ENCODE peak calls at places on chromosomes 2 and 18, in eight cellular contexts. One of them, this sample, is unnamed.

GRCh38 chr18:53541924-53542323 is 682.5 kb downstream of the MBD2 start:
- DNase-seq in upper lobe of right lung: no peak
- DNase-seq in WERI-Rb-1: no peak
- DNase-seq in GM12865: no peak
- DNase-seq in choroid plexus epithelial cell: no peak
- DNase-seq in CD8-positive, alpha-beta T cell: no peak
- DNase-seq in brain microvascular endothelial cell: no peak
- DNase-seq in astrocyte: no peak
- DNase-seq in this sample: no peak

GRCh38 chr2:161090401-161090800 is 69.8 kb upstream of the TANK start:
- DNase-seq in astrocyte: no peak
- DNase-seq in CD8-positive, alpha-beta T cell: no peak
- DNase-seq in upper lobe of right lung: no peak
- DNase-seq in brain microvascular endothelial cell: peak; percentile 28
- DNase-seq in WERI-Rb-1: no peak
- DNase-seq in choroid plexus epithelial cell: peak; percentile 64
- DNase-seq in GM12865: peak; percentile 86
- DNase-seq in this sample: no peak

GRCh38 chr2:173982182-173982714 is 17.1 kb upstream of the SP3 start:
- DNase-seq in CD8-positive, alpha-beta T cell: no peak
- DNase-seq in brain microvascular endothelial cell: no peak
- DNase-seq in GM12865: no peak
- DNase-seq in WERI-Rb-1: no peak
- DNase-seq in astrocyte: no peak
- DNase-seq in choroid plexus epithelial cell: no peak
- DNase-seq in upper lobe of right lung: no peak
- DNase-seq in this sample: no peak

GRCh38 chr18:36526611-36527010 is 229.1 kb downstream of the FHOD3 start:
- DNase-seq in GM12865: no peak
- DNase-seq in WERI-Rb-1: no peak
- DNase-seq in choroid plexus epithelial cell: no peak
- DNase-seq in astrocyte: no peak
- DNase-seq in upper lobe of right lung: no peak
- DNase-seq in brain microvascular endothelial cell: no peak
- DNase-seq in CD8-positive, alpha-beta T cell: no peak
- DNase-seq in this sample: no peak

GRCh38 chr18:8288447-8289213 is 320.6 kb upstream of the RAB12 start:
- DNase-seq in brain microvascular endothelial cell: no peak
- DNase-seq in GM12865: no peak
- DNase-seq in WERI-Rb-1: no peak
- DNase-seq in choroid plexus epithelial cell: no peak
- DNase-seq in upper lobe of right lung: no peak
- DNase-seq in astrocyte: no peak
- DNase-seq in CD8-positive, alpha-beta T cell: no peak
- DNase-seq in this sample: no peak

GRCh38 chr18:62509779-62510178 is 13.0 kb upstream of the ZCCHC2 start:
- DNase-seq in upper lobe of right lung: no peak
- DNase-seq in astrocyte: no peak
- DNase-seq in choroid plexus epithelial cell: no peak
- DNase-seq in CD8-positive, alpha-beta T cell: no peak
- DNase-seq in GM12865: no peak
- DNase-seq in WERI-Rb-1: no peak
- DNase-seq in brain microvascular endothelial cell: no peak
- DNase-seq in this sample: no peak

GRCh38 chr18:76943542-76944339 is 121.4 kb downstream of the ZNF236 start:
- DNase-seq in upper lobe of right lung: peak; percentile 86
- DNase-seq in GM12865: no peak
- DNase-seq in CD8-positive, alpha-beta T cell: no peak
- DNase-seq in choroid plexus epithelial cell: peak; percentile 91
- DNase-seq in WERI-Rb-1: no peak
- DNase-seq in brain microvascular endothelial cell: no peak
- DNase-seq in astrocyte: no peak
- DNase-seq in this sample: no peak

GRCh38 chr2:20067992-20068727 is 16.7 kb upstream of the LAPTM4A start:
- DNase-seq in upper lobe of right lung: no peak
- DNase-seq in astrocyte: peak; percentile 96
- DNase-seq in GM12865: no peak
- DNase-seq in CD8-positive, alpha-beta T cell: no peak
- DNase-seq in WERI-Rb-1: no peak
- DNase-seq in choroid plexus epithelial cell: peak; percentile 95
- DNase-seq in brain microvascular endothelial cell: peak; percentile 72
- DNase-seq in this sample: peak; percentile 93

GRCh38 chr2:149169653-149170052 is 131.2 kb downstream of the LYPD6B start:
- DNase-seq in GM12865: no peak
- DNase-seq in CD8-positive, alpha-beta T cell: no peak
- DNase-seq in astrocyte: no peak
- DNase-seq in upper lobe of right lung: no peak
- DNase-seq in WERI-Rb-1: no peak
- DNase-seq in brain microvascular endothelial cell: no peak
- DNase-seq in choroid plexus epithelial cell: no peak
- DNase-seq in this sample: peak; percentile 30

GRCh38 chr2:69686855-69687254 is 43.3 kb upstream of the AAK1 start:
- DNase-seq in astrocyte: no peak
- DNase-seq in upper lobe of right lung: no peak
- DNase-seq in choroid plexus epithelial cell: no peak
- DNase-seq in WERI-Rb-1: no peak
- DNase-seq in brain microvascular endothelial cell: no peak
- DNase-seq in GM12865: no peak
- DNase-seq in CD8-positive, alpha-beta T cell: no peak
- DNase-seq in this sample: no peak

GRCh38 chr2:188897096-188897495 is 77.1 kb upstream of the COL3A1 start:
- DNase-seq in CD8-positive, alpha-beta T cell: no peak
- DNase-seq in brain microvascular endothelial cell: no peak
- DNase-seq in upper lobe of right lung: no peak
- DNase-seq in choroid plexus epithelial cell: peak; percentile 88
- DNase-seq in astrocyte: peak; percentile 65
- DNase-seq in GM12865: no peak
- DNase-seq in WERI-Rb-1: no peak
- DNase-seq in this sample: peak; percentile 11

DNA sequence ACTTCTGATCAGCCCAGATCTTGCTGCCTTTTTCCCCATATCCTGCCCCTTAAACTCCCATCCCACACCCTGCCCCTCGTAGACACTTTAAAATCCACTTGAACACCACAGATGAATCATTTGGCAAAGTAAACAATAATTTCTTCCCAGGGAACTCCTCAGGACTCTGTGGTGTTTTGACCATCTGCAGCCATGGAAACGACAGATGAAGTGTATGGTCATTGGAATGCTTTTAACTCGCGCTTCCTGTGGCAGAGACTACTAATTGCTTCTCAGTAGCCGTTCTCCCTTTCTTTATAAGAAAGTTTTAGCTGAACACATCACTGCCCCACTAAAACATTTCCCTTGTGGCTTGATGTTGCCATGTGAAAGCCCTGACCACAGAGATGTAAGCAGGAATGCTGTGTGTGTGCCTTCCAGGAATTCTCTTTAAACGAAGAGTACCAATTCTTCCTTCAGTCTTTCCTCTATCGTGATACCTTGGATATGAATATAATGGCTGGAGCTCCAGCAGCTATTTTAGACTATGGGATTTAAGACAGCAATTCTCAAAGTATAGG is 92.7 kb upstream of the PARD3B start:
- DNase-seq in choroid plexus epithelial cell: peak; percentile 96
- DNase-seq in astrocyte: peak; percentile 99
- DNase-seq in GM12865: no peak
- DNase-seq in upper lobe of right lung: no peak
- DNase-seq in CD8-positive, alpha-beta T cell: no peak
- DNase-seq in WERI-Rb-1: no peak
- DNase-seq in brain microvascular endothelial cell: peak; percentile 99
- DNase-seq in this sample: peak; percentile 100
- TF ChIP-seq CTCF in choroid plexus epithelial cell: peak; percentile 7
- TF ChIP-seq CTCF in astrocyte: no peak
- TF ChIP-seq CTCF in GM12865: no peak
- TF ChIP-seq CTCF in upper lobe of right lung: no peak
- TF ChIP-seq CTCF in CD8-positive, alpha-beta T cell: no peak
- TF ChIP-seq CTCF in WERI-Rb-1: no peak
- TF ChIP-seq CTCF in brain microvascular endothelial cell: no peak
- TF ChIP-seq CTCF in this sample: peak; percentile 24

GRCh38 chr2:176368349-176368748 is 99.1 kb downstream of the MTX2 start:
- DNase-seq in choroid plexus epithelial cell: no peak
- DNase-seq in brain microvascular endothelial cell: no peak
- DNase-seq in GM12865: no peak
- DNase-seq in CD8-positive, alpha-beta T cell: no peak
- DNase-seq in astrocyte: no peak
- DNase-seq in WERI-Rb-1: no peak
- DNase-seq in upper lobe of right lung: no peak
- DNase-seq in this sample: no peak

GRCh38 chr2:176364578-176364977 is 95.3 kb downstream of the MTX2 start:
- DNase-seq in WERI-Rb-1: no peak
- DNase-seq in brain microvascular endothelial cell: no peak
- DNase-seq in choroid plexus epithelial cell: no peak
- DNase-seq in CD8-positive, alpha-beta T cell: no peak
- DNase-seq in GM12865: no peak
- DNase-seq in upper lobe of right lung: no peak
- DNase-seq in astrocyte: no peak
- DNase-seq in this sample: no peak

DNA sequence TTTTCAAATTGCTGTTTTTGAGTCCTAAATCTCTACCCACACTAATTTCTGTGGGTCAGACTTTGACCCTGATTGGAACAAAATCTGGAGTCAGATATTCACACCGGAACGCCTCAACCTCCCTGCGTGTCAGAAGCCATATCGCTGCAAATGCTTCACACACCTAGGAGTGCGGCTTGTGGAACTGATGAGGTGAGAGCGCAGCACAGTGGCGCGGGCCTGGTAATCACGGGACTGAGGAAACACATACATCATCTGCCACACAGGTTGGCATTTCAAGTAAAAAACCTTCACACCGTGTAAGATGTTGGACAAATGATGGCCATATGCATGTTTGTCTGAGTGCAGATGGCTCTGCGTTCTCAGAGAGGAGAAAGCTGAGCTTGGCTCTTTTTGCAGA is 101.2 kb downstream of the MTX2 start:
- DNase-seq in astrocyte: no peak
- DNase-seq in brain microvascular endothelial cell: no peak
- DNase-seq in upper lobe of right lung: no peak
- DNase-seq in GM12865: no peak
- DNase-seq in CD8-positive, alpha-beta T cell: no peak
- DNase-seq in WERI-Rb-1: no peak
- DNase-seq in choroid plexus epithelial cell: no peak
- DNase-seq in this sample: no peak
- TF ChIP-seq CTCF in astrocyte: no peak
- TF ChIP-seq CTCF in brain microvascular endothelial cell: no peak
- TF ChIP-seq CTCF in upper lobe of right lung: no peak
- TF ChIP-seq CTCF in GM12865: no peak
- TF ChIP-seq CTCF in CD8-positive, alpha-beta T cell: no peak
- TF ChIP-seq CTCF in WERI-Rb-1: no peak
- TF ChIP-seq CTCF in choroid plexus epithelial cell: no peak
- TF ChIP-seq CTCF in this sample: no peak

GRCh38 chr2:219533930-219534661 is 9.5 kb downstream of the CHPF start:
- DNase-seq in GM12865: no peak
- DNase-seq in brain microvascular endothelial cell: no peak
- DNase-seq in WERI-Rb-1: no peak
- DNase-seq in astrocyte: no peak
- DNase-seq in upper lobe of right lung: no peak
- DNase-seq in choroid plexus epithelial cell: no peak
- DNase-seq in CD8-positive, alpha-beta T cell: no peak
- DNase-seq in this sample: no peak

GRCh38 chr2:219530048-219530963 is 13.3 kb downstream of the CHPF start:
- DNase-seq in astrocyte: peak; percentile 54
- DNase-seq in GM12865: peak; percentile 86
- DNase-seq in WERI-Rb-1: peak; percentile 91
- DNase-seq in upper lobe of right lung: peak; percentile 92
- DNase-seq in brain microvascular endothelial cell: peak; percentile 48
- DNase-seq in choroid plexus epithelial cell: peak; percentile 88
- DNase-seq in CD8-positive, alpha-beta T cell: peak; percentile 80
- DNase-seq in this sample: peak; percentile 75

GRCh38 chr2:219527472-219527871 is 13.2 kb downstream of the ASIC4 start:
- DNase-seq in brain microvascular endothelial cell: no peak
- DNase-seq in WERI-Rb-1: no peak
- DNase-seq in upper lobe of right lung: no peak
- DNase-seq in GM12865: no peak
- DNase-seq in choroid plexus epithelial cell: no peak
- DNase-seq in CD8-positive, alpha-beta T cell: no peak
- DNase-seq in astrocyte: no peak
- DNase-seq in this sample: no peak

GRCh38 chr2:219532378-219532649 is 11.3 kb downstream of the CHPF start:
- DNase-seq in CD8-positive, alpha-beta T cell: no peak
- DNase-seq in GM12865: no peak
- DNase-seq in WERI-Rb-1: no peak
- DNase-seq in choroid plexus epithelial cell: no peak
- DNase-seq in astrocyte: no peak
- DNase-seq in brain microvascular endothelial cell: no peak
- DNase-seq in upper lobe of right lung: no peak
- DNase-seq in this sample: no peak

DNA sequence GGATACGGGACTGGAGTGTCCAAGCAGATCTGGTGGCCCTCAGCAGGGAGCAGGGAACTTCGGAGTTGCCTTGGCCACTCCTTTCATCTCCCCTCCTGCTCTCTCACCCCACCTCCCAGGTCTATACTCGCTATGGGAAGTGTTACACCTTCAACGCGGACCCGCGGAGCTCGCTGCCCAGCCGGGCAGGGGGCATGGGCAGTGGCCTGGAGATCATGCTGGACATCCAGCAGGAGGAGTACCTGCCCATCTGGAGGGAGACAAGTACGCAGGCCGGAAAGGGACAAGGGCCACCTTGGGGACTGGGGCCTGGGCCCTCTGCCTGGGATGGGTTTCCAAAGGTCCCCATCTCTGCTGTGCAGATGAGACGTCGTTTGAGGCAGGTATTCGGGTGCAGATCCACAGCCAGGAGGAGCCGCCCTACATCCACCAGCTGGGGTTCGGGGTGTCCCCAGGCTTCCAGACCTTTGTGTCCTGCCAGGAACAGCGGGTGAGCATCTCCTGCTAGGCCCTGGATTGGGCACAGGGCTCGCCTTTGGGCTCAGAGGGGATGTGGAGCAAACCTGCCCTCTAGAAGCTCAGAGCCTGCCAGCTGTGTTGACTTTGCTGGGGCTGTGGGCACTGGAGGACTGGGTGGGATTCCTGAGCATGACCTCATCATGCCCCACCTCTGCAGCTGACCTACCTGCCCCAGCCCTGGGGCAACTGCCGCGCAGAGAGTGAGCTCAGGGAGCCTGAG is 11.8 kb downstream of the CHPF start:
- DNase-seq in brain microvascular endothelial cell: no peak
- DNase-seq in CD8-positive, alpha-beta T cell: no peak
- DNase-seq in GM12865: no peak
- DNase-seq in WERI-Rb-1: no peak
- DNase-seq in choroid plexus epithelial cell: no peak
- DNase-seq in upper lobe of right lung: no peak
- DNase-seq in astrocyte: no peak
- DNase-seq in this sample: no peak
- TF ChIP-seq CTCF in brain microvascular endothelial cell: no peak
- TF ChIP-seq CTCF in CD8-positive, alpha-beta T cell: no peak
- TF ChIP-seq CTCF in GM12865: no peak
- TF ChIP-seq CTCF in WERI-Rb-1: no peak
- TF ChIP-seq CTCF in choroid plexus epithelial cell: no peak
- TF ChIP-seq CTCF in upper lobe of right lung: no peak
- TF ChIP-seq CTCF in astrocyte: no peak
- TF ChIP-seq CTCF in this sample: no peak

DNA sequence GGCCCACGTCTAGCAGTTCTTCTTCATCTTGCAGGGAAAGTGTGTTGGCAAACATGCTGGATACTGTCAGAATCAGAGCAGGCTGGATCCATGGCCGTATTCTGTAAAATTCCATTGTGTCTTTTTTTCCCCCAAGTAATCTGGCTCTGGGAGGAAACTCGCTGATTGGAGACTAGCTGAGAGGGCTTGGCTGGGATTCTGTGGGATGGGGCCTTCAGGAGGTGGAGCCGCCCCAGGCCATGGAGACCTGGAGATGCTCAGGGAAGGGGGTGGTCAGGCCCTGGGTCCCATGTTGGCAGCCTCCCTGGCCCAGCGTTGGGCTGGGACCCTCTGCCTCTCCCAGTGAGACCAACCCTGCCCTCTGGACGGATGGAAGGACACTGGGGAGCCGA is 114.4 kb downstream of the AGAP1 start:
- DNase-seq in CD8-positive, alpha-beta T cell: no peak
- DNase-seq in astrocyte: no peak
- DNase-seq in brain microvascular endothelial cell: no peak
- DNase-seq in choroid plexus epithelial cell: no peak
- DNase-seq in WERI-Rb-1: no peak
- DNase-seq in GM12865: no peak
- DNase-seq in upper lobe of right lung: no peak
- DNase-seq in this sample: no peak
- TF ChIP-seq CTCF in CD8-positive, alpha-beta T cell: no peak
- TF ChIP-seq CTCF in astrocyte: no peak
- TF ChIP-seq CTCF in brain microvascular endothelial cell: no peak
- TF ChIP-seq CTCF in choroid plexus epithelial cell: no peak
- TF ChIP-seq CTCF in WERI-Rb-1: no peak
- TF ChIP-seq CTCF in GM12865: no peak
- TF ChIP-seq CTCF in upper lobe of right lung: no peak
- TF ChIP-seq CTCF in this sample: no peak

This sample was measured in HFFc6.